ENCODE peak calls at places on chromosome 2, in five cellular contexts. L is GM12892, Y is lower leg skin, O is body of pancreas, X is ovary. N is an unnamed sample.

GRCh38 chr2:132547089-132547687 is 122.8 kb downstream of the LYPD1 start:
- DNase-seq in L (peak; percentile 20), Y (peak; percentile 72), O (peak; percentile 83), X (peak; percentile 68), N (no peak)

GRCh38 chr2:164873096-164873670 is 31.6 kb upstream of the COBLL1 start:
- DNase-seq in L (no peak), Y (no peak), O (no peak), X (no peak), N (no peak)

GRCh38 chr2:19299032-19299431 is 59.4 kb downstream of the OSR1 start:
- DNase-seq in L (no peak), Y (no peak), O (no peak), X (no peak), N (no peak)

GRCh38 chr2:200278694-200279316 is 27.7 kb upstream of the SPATS2L start:
- DNase-seq in L (no peak), Y (no peak), O (no peak), X (no peak), N (no peak)

GRCh38 chr2:147686365-147686764 is 158.5 kb upstream of the ACVR2A start:
- DNase-seq in L (no peak), Y (no peak), O (no peak), X (no peak), N (no peak)

GRCh38 chr2:28654981-28655322 is 96.7 kb upstream of the PPP1CB start:
- DNase-seq in L (no peak), Y (no peak), O (no peak), X (no peak), N (no peak)

GRCh38 chr2:209640358-209640757 is 131.3 kb upstream of the UNC80 start:
- DNase-seq in L (no peak), Y (no peak), O (no peak), X (no peak), N (no peak)

GRCh38 chr2:196979976-196980375 is 53.5 kb upstream of the PGAP1 start:
- DNase-seq in L (no peak), Y (no peak), O (no peak), X (no peak), N (no peak)

GRCh38 chr2:238743243-238744068 is 104.4 kb upstream of the TWIST2 start:
- DNase-seq in L (no peak), Y (no peak), O (no peak), X (no peak), N (no peak)

GRCh38 chr2:205660521-205661124 is 21.7 kb upstream of the NRP2 start:
- DNase-seq in L (no peak), Y (peak; percentile 53), O (peak; percentile 10), X (no peak), N (no peak)

GRCh38 chr2:238948765-238949641 is 101.1 kb downstream of the TWIST2 start:
- DNase-seq in L (no peak), Y (no peak), O (no peak), X (no peak), N (peak; percentile 41)

GRCh38 chr2:40281021-40281940 is 170.6 kb downstream of the SLC8A1 start:
- DNase-seq in L (no peak), Y (peak; percentile 51), O (no peak), X (no peak), N (no peak)

GRCh38 chr2:101717041-101717817 is 19.7 kb downstream of the MAP4K4 start:
- DNase-seq in L (no peak), Y (no peak), O (no peak), X (no peak), N (peak; percentile 88)

GRCh38 chr2:7118606-7119503 is 201.6 kb downstream of the RNF144A start:
- DNase-seq in L (no peak), Y (no peak), O (no peak), X (no peak), N (no peak)

GRCh38 chr2:27855476-27855875 is 34.7 kb downstream of the RBKS start:
- DNase-seq in L (no peak), Y (no peak), O (no peak), X (no peak), N (no peak)

GRCh38 chr2:111055735-111056134 is 65.0 kb upstream of the BCL2L11 start:
- DNase-seq in L (no peak), Y (no peak), O (no peak), X (no peak), N (no peak)

GRCh38 chr2:151359768-151360167 is 2.4 kb downstream of the TNFAIP6 start:
- DNase-seq in L (no peak), Y (no peak), O (no peak), X (no peak), N (no peak)

GRCh38 chr2:151361674-151362380 is 4.4 kb downstream of the TNFAIP6 start:
- DNase-seq in L (no peak), Y (no peak), O (no peak), X (no peak), N (no peak)

GRCh38 chr2:151354807-151355206 is 2.6 kb upstream of the TNFAIP6 start:
- DNase-seq in L (no peak), Y (no peak), O (no peak), X (no peak), N (no peak)

GRCh38 chr2:151357359-151357758 is at the start of gene TNFAIP6:
- DNase-seq in L (no peak), Y (peak; percentile 33), O (peak; percentile 15), X (no peak), N (no peak)
- TF ChIP-seq POLR2A in L (no peak), Y (no peak), O (peak; percentile 14), X (no peak), N (no peak)

GRCh38 chr2:119223521-119224390 is at the start of gene STEAP3:
- DNase-seq in L (peak; percentile 83), Y (peak; percentile 43), O (peak; percentile 92), X (peak; percentile 63), N (peak; percentile 92)
- TF ChIP-seq POLR2A in L (peak; percentile 10), Y (no peak), O (peak; percentile 74), X (no peak), N (no peak)

DNA sequence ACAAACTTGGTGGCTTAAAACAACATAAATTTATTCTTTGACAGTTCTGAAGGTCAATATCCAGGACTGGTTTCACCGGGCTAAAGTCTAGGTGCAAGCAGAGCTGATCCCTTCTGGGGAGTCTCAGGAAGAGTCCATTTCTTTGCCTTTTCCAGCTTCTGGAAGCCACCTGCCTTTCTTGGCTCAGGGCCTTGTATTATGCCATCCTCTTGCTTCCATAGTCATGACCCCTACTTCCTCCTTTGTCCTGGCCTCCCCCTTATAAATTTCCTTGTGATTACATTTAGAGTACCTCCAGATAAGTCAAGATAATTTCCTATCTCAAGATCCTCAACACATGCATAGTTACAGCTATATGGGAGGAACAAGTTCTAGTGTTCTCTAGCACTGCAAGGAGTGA is 1089.5 kb downstream of the LRP1B start:
- DNase-seq in L (no peak), Y (no peak), O (no peak), X (no peak), N (no peak)
- TF ChIP-seq POLR2A in L (no peak), Y (no peak), O (no peak), X (no peak), N (no peak)

DNA sequence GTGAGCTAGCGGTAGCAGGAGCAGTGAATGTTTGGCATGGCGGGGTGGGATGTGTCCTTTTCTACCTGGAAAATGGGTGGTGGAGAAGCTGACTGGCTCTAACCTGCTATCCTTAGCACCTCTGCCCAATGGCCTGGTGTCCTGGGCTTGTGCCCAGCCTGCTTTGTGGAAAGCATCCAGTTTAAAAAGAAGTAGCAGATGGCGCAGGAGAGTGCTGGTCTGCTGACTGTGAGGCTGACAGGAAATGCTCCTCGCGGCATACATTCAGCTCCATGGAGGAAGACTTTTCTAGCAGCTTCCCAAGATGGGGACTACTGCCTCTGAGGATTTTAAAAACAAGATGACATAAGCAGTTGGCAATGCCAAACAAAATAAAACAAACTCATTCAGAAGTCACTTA is 56.2 kb upstream of the LYPD6B start:
- DNase-seq in L (no peak), Y (no peak), O (no peak), X (no peak), N (no peak)
- TF ChIP-seq POLR2A in L (no peak), Y (no peak), O (no peak), X (no peak), N (no peak)

N was measured in spleen.